ENCODE peak calls at places on chromosomes 2 and 18, in four cellular contexts. E is fibroblast of lung, F is NB4, L is glutamatergic neuron. P is an unnamed sample.

GRCh38 chr18:54766631-54767030 is 61.6 kb upstream of the RAB27B start:
- DNase-seq in E (peak), L (no peak), F (no peak), P (no peak)

GRCh38 chr2:241802806-241803318 is 6.1 kb upstream of the NEU4 start:
- DNase-seq in F (no peak), L (no peak), E (no peak), P (no peak)

GRCh38 chr2:186887107-186888090 is 38.4 kb upstream of the ZSWIM2 start:
- DNase-seq in E (no peak), L (no peak), F (no peak), P (no peak)

GRCh38 chr2:50722828-50723227 is 309.1 kb downstream of the NRXN1 start:
- DNase-seq in F (no peak), E (peak), L (no peak), P (no peak)

GRCh38 chr18:46411191-46411590 is 245.8 kb downstream of the LOXHD1 start:
- DNase-seq in L (no peak), F (no peak), E (no peak), P (no peak)

GRCh38 chr2:239751719-239752355 is 273.3 kb downstream of the NDUFA10 start:
- DNase-seq in E (peak), L (no peak), F (peak), P (no peak)

GRCh38 chr2:9288233-9288632 is 81.6 kb downstream of the ASAP2 start:
- DNase-seq in E (peak), L (no peak), F (no peak), P (peak)

GRCh38 chr2:24644032-24644431 is 149.2 kb downstream of the PTRHD1 start:
- DNase-seq in F (no peak), E (no peak), L (no peak), P (no peak)

GRCh38 chr2:39632871-39633270 is 32.8 kb upstream of the TMEM178A start:
- DNase-seq in F (no peak), L (no peak), E (peak), P (peak)

GRCh38 chr2:111662771-111663470 is 221.1 kb downstream of the ANAPC1 start:
- DNase-seq in F (no peak), L (no peak), E (peak), P (no peak)

GRCh38 chr2:150207979-150208378 is 279.5 kb downstream of the RND3 start:
- DNase-seq in L (no peak), F (no peak), E (no peak), P (no peak)

GRCh38 chr2:216663106-216663505 is 29.9 kb downstream of the IGFBP2 start:
- DNase-seq in F (no peak), E (no peak), L (no peak), P (no peak)

GRCh38 chr2:216665240-216665639 is 30.1 kb downstream of the IGFBP5 start:
- DNase-seq in F (no peak), L (no peak), E (peak), P (no peak)

GRCh38 chr2:216665717-216666116 is 29.6 kb downstream of the IGFBP5 start:
- DNase-seq in E (no peak), L (peak), F (no peak), P (no peak)

GRCh38 chr2:216663846-216664245 is 30.6 kb downstream of the IGFBP2 start:
- DNase-seq in E (no peak), F (no peak), L (no peak), P (no peak)

DNA sequence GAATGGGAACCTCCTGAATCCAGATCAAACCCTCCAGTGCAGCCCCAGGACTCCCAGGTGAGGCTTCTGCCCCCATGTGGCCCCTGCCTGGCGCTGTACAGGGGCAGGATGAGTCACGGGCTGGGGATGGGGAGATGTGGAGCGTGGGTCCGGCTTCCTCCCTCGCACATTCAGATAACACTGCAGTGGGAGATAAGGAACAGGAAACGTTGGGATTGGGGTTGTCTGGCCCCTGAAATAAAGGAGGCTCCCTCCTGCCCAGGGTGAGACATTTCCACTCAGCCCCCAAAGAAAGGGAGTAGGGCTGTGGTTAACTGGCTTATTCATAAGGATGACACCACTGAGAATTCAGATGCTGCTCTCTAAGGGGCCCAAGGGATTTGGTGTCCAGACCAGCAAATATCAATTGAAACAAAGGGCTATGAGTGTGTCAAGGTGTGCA is 30.7 kb downstream of the IGFBP5 start:
- DNase-seq in L (no peak), E (peak), F (peak), P (no peak)
- TF ChIP-seq CTCF in L (no peak), E (no peak), F (peak), P (peak)

DNA sequence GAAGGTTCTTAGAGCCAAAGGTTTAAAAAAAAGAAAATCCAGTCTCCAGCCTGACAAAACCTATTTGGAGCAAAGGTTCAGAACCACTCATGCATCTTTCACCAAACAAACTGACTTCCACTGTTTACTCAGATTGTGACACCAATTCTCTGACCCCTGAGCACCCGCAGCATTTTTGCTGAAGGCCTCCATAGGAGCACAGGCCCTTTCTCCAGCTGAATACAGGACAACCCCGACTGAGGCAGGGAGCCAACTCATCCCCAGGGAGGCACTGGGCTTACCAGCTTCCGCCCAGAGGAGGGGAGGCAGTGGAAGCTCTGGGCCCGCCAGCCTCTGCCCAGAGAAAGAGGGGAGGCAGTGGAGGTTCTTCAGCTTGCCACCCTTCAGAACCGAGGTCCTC is 51.0 kb upstream of the CNGA3 start:
- DNase-seq in E (no peak), F (no peak), L (no peak), P (no peak)
- TF ChIP-seq CTCF in E (no peak), F (no peak), L (no peak), P (no peak)

GRCh38 chr2:138919336-138919735 is 139.1 kb upstream of the NXPH2 start:
- DNase-seq in F (no peak), L (peak), E (no peak), P (no peak)

GRCh38 chr2:138922973-138923563 is 142.9 kb upstream of the NXPH2 start:
- DNase-seq in E (peak), F (peak), L (no peak), P (no peak)
- TF ChIP-seq CTCF in E (no peak), F (no peak), L (peak), P (no peak)

GRCh38 chr2:127143851-127144782 is 37.2 kb upstream of the BIN1 start:
- DNase-seq in E (peak), L (no peak), F (no peak), P (no peak)
- TF ChIP-seq CTCF in E (no peak), L (no peak), F (no peak), P (no peak)

GRCh38 chr2:173990970-173991819 is 26.0 kb upstream of the SP3 start:
- DNase-seq in L (peak), F (no peak), E (peak), P (no peak)

GRCh38 chr2:173986805-173987204 is 21.6 kb upstream of the SP3 start:
- DNase-seq in L (no peak), F (no peak), E (no peak), P (no peak)

GRCh38 chr2:173991857-173992588 is 26.9 kb upstream of the SP3 start:
- DNase-seq in L (peak), F (no peak), E (peak), P (no peak)

GRCh38 chr2:173989886-173990744 is 24.9 kb upstream of the SP3 start:
- DNase-seq in E (no peak), L (no peak), F (no peak), P (no peak)

GRCh38 chr2:173989160-173989885 is 24.1 kb upstream of the SP3 start:
- DNase-seq in L (no peak), E (no peak), F (no peak), P (no peak)
- TF ChIP-seq CTCF in L (no peak), E (no peak), F (no peak), P (no peak)

GRCh38 chr2:129801575-129801974 is 177.9 kb upstream of the RAB6C start:
- DNase-seq in E (peak), F (no peak), L (no peak), P (no peak)
- TF ChIP-seq CTCF in E (no peak), F (no peak), L (no peak), P (no peak)

GRCh38 chr2:237604960-237605359 is 14.4 kb upstream of the RAB17 start:
- DNase-seq in F (no peak), L (no peak), E (peak), P (no peak)
- TF ChIP-seq CTCF in F (no peak), L (no peak), E (peak), P (peak)

DNA sequence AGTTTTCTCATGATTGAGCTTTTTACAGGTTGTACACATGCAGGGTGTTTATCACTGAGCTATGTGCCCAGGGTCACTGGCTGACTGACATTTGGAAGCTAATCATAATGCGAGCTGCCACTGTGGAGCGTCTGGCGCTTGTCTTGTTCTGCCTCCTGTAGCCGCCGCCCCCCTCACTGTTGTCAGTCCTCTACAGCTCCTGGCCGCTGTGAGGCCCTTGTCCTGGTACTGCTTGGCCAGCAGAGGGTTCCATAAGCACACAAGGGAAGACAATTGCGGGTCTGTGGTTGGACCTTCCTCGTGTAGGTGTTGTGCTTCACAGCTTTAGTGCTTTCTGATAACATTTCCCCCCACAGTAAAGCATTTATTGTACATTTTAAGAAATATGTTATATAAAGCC is 105.6 kb upstream of the LDLRAD4 start:
- DNase-seq in F (peak), E (peak), L (peak), P (no peak)
- TF ChIP-seq CTCF in F (no peak), E (peak), L (no peak), P (peak)

P was measured in AG09309.